ENCODE peak calls at places on chromosome 21, in four cellular contexts. One of them, this sample, is unnamed.

GRCh38 chr21:31526040-31526439 is 133.5 kb upstream of the SOD1 start:
- DNase-seq in A549: peak; percentile 14
- DNase-seq in K562: no peak
- DNase-seq in HepG2: no peak
- DNase-seq in this sample: no peak

GRCh38 chr21:32403201-32403701 is 9.3 kb upstream of the EVA1C start:
- DNase-seq in A549: peak; percentile 62
- DNase-seq in K562: peak; percentile 70
- DNase-seq in HepG2: peak; percentile 48
- DNase-seq in this sample: peak; percentile 73

GRCh38 chr21:21559285-21560045 is 561.3 kb downstream of the NCAM2 start:
- DNase-seq in A549: no peak
- DNase-seq in K562: peak; percentile 5
- DNase-seq in HepG2: no peak
- DNase-seq in this sample: no peak

GRCh38 chr21:38352536-38353219 is 95.9 kb downstream of the KCNJ15 start:
- DNase-seq in A549: peak; percentile 71
- DNase-seq in K562: peak; percentile 71
- DNase-seq in HepG2: peak; percentile 3
- DNase-seq in this sample: peak; percentile 76

GRCh38 chr21:22364163-22364562 is 1366.0 kb downstream of the NCAM2 start:
- DNase-seq in A549: no peak
- DNase-seq in K562: no peak
- DNase-seq in HepG2: no peak
- DNase-seq in this sample: no peak

GRCh38 chr21:37408464-37409193 is 42.1 kb downstream of the DYRK1A start:
- DNase-seq in A549: no peak
- DNase-seq in K562: no peak
- DNase-seq in HepG2: no peak
- DNase-seq in this sample: no peak

GRCh38 chr21:36976882-36977651 is 10.6 kb upstream of the HLCS start:
- DNase-seq in A549: peak; percentile 84
- DNase-seq in K562: peak; percentile 61
- DNase-seq in HepG2: peak; percentile 87
- DNase-seq in this sample: peak; percentile 75

GRCh38 chr21:37118187-37118826 is 45.3 kb downstream of the TTC3 start:
- DNase-seq in A549: no peak
- DNase-seq in K562: no peak
- DNase-seq in HepG2: no peak
- DNase-seq in this sample: no peak

GRCh38 chr21:31283025-31283424 is 61.0 kb downstream of the TIAM1 start:
- DNase-seq in A549: no peak
- DNase-seq in K562: no peak
- DNase-seq in HepG2: no peak
- DNase-seq in this sample: no peak

GRCh38 chr21:41388259-41388658 is 26.4 kb downstream of the MX2 start:
- DNase-seq in A549: no peak
- DNase-seq in K562: no peak
- DNase-seq in HepG2: no peak
- DNase-seq in this sample: no peak

GRCh38 chr21:22885079-22885478 is 1886.9 kb downstream of the NCAM2 start:
- DNase-seq in A549: no peak
- DNase-seq in K562: no peak
- DNase-seq in HepG2: no peak
- DNase-seq in this sample: no peak

GRCh38 chr21:36209626-36210171 is 53.1 kb downstream of the DOP1B start:
- DNase-seq in A549: peak; percentile 81
- DNase-seq in K562: peak; percentile 37
- DNase-seq in HepG2: peak; percentile 71
- DNase-seq in this sample: peak; percentile 82

GRCh38 chr21:36768496-36768895 is 69.6 kb downstream of the SIM2 start:
- DNase-seq in A549: no peak
- DNase-seq in K562: no peak
- DNase-seq in HepG2: no peak
- DNase-seq in this sample: no peak

GRCh38 chr21:46559291-46559983 is 45.4 kb downstream of the S100B start:
- DNase-seq in A549: no peak
- DNase-seq in K562: no peak
- DNase-seq in HepG2: peak; percentile 41
- DNase-seq in this sample: no peak

GRCh38 chr21:41431788-41432548 is 5.9 kb downstream of the MX1 start:
- DNase-seq in A549: no peak
- DNase-seq in K562: no peak
- DNase-seq in HepG2: no peak
- DNase-seq in this sample: no peak

GRCh38 chr21:34570315-34570714 is 44.6 kb downstream of the RCAN1 start:
- DNase-seq in A549: no peak
- DNase-seq in K562: no peak
- DNase-seq in HepG2: no peak
- DNase-seq in this sample: no peak

GRCh38 chr21:34567574-34567973 is 47.3 kb downstream of the RCAN1 start:
- DNase-seq in A549: no peak
- DNase-seq in K562: no peak
- DNase-seq in HepG2: no peak
- DNase-seq in this sample: no peak

GRCh38 chr21:34569381-34569979 is 45.4 kb downstream of the RCAN1 start:
- DNase-seq in A549: no peak
- DNase-seq in K562: no peak
- DNase-seq in HepG2: no peak
- DNase-seq in this sample: no peak

GRCh38 chr21:34560609-34561008 is 48.6 kb upstream of the KCNE1 start:
- DNase-seq in A549: no peak
- DNase-seq in K562: no peak
- DNase-seq in HepG2: no peak
- DNase-seq in this sample: no peak

DNA sequence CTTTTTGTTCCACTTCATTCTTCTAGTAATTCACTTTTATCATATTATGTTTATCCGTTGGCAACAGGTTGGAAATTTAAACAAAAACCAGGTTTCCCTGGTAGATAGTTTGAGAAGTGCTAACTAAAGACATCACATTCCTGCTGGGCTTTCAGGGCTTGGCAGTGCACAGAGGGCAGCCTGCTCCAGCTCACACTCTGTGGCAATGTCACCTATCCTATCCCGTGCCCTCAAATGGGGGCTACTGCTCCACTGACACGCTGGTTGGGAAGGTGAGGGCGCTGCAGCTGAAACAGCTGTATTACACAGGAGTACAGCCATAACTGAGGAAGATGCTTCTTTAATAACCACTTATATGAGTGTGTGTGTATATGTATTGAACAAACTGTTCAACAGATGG is 49.7 kb downstream of the RCAN1 start:
- DNase-seq in A549: no peak
- DNase-seq in K562: no peak
- DNase-seq in HepG2: no peak
- DNase-seq in this sample: no peak
- TF ChIP-seq MAZ in A549: no peak
- TF ChIP-seq MAZ in K562: no peak
- TF ChIP-seq MAZ in HepG2: no peak
- TF ChIP-seq MAZ in this sample: no peak

DNA sequence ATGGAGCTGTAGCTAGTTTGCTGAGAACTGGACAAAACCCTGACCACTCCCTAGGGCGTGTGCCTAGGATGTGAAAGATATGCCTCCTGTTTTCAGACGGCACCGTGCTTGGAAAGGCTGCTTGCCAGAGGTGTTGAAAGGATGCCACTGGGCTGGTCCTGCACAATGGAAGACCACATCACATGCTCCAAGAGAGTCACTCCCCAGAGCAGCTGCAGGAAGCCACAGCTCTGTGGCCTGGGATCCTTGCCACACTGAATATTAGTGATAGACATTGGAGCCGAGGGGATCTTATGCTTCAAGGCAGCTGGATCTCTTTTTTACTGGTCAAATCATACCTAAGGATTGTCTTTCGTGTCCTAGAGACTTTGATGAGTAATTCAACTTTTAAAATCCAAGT is 6.6 kb upstream of the APP start:
- DNase-seq in A549: no peak
- DNase-seq in K562: no peak
- DNase-seq in HepG2: no peak
- DNase-seq in this sample: no peak
- TF ChIP-seq MAZ in A549: no peak
- TF ChIP-seq MAZ in K562: no peak
- TF ChIP-seq MAZ in HepG2: no peak
- TF ChIP-seq MAZ in this sample: no peak

GRCh38 chr21:45361033-45361997 is 43.6 kb upstream of the COL18A1 start:
- DNase-seq in A549: no peak
- DNase-seq in K562: no peak
- DNase-seq in HepG2: no peak
- DNase-seq in this sample: no peak

GRCh38 chr21:45358261-45358670 is 46.7 kb upstream of the COL18A1 start:
- DNase-seq in A549: no peak
- DNase-seq in K562: no peak
- DNase-seq in HepG2: no peak
- DNase-seq in this sample: no peak

GRCh38 chr21:45358711-45359310 is 46.2 kb upstream of the COL18A1 start:
- DNase-seq in A549: no peak
- DNase-seq in K562: no peak
- DNase-seq in HepG2: no peak
- DNase-seq in this sample: no peak

GRCh38 chr21:45357436-45358260 is 47.3 kb upstream of the COL18A1 start:
- DNase-seq in A549: no peak
- DNase-seq in K562: no peak
- DNase-seq in HepG2: no peak
- DNase-seq in this sample: no peak

DNA sequence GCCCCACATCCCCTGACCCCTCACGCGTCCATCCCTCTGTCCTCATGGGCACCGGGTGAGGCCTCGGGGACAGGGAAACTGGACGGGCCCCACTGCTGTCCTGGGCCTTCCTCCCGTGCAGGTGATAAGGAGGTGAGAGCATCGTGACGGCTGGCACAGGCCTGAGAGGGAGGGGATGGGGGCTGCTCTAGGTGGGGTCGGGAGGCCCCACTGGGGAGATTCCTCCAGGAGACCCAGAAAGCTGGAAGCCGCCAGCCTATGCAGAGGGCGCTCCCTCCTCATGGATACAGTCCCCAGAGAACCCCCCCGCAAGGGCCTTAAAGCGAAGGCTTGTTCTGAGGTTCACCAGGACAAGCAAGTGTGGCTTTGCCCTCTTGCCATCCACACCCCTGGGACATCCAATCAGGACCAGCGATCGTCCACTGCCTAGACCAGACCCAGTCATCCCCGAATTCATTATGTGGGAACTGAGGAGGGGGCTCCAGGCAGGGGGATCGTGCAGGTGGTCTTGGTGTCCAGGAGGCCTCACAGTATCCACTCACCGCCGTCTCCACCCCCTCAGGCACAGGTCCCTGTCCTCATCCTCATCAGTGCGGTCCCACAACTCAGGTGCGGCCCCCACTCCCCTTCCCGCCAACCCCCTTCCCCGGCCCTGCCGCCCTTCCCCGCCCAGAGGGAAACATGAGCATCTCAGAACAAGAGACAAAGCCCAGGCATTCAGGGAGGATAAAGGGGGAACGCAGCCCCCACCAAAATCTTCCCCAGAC is 45.3 kb upstream of the COL18A1 start:
- DNase-seq in A549: no peak
- DNase-seq in K562: peak; percentile 47
- DNase-seq in HepG2: no peak
- DNase-seq in this sample: no peak
- TF ChIP-seq MAZ in A549: no peak
- TF ChIP-seq MAZ in K562: no peak
- TF ChIP-seq MAZ in HepG2: no peak
- TF ChIP-seq MAZ in this sample: no peak

DNA sequence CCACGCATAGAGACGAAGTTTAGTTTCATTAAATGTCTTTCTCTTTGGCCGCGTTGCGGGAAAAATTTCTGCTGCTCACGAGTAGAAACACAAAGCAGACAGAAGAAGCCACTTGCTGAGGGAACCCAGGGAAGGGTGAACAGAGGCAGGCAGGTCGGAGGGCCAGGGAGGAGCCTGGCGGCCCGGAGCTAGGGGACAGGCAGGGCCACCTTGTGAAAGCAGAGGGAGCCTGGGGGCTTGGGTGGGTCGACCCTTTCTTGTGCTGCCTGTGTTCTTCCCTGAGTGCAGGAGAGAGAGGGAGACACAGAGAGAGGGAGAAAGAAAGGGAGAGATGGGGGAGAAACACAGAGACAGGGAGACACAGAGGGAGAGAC is 33.2 kb downstream of the POFUT2 start:
- DNase-seq in A549: no peak
- DNase-seq in K562: no peak
- DNase-seq in HepG2: no peak
- DNase-seq in this sample: no peak
- TF ChIP-seq MAZ in A549: no peak
- TF ChIP-seq MAZ in K562: no peak
- TF ChIP-seq MAZ in HepG2: no peak
- TF ChIP-seq MAZ in this sample: no peak

DNA sequence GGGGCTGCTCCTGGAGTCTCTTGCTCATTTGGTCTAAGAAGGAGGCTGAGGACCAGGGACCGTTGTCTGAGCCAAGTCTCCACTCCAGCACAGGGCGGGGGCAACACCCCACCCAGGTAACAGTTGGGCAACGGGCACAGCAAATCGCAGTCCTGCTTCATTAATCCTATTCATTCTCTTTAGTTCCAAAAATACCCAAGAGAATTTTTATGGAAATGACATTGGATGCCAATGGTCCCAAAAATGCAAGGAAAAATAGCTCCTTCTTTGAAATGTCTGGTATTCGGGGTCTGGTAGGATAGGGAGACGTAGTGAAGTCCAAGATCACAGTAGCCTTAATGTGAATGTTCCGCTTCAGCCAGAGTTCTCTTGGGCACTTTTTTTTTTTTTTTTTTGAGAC is 74.0 kb downstream of the ATP5PO start:
- DNase-seq in A549: no peak
- DNase-seq in K562: no peak
- DNase-seq in HepG2: no peak
- DNase-seq in this sample: no peak
- TF ChIP-seq MAZ in A549: no peak
- TF ChIP-seq MAZ in K562: no peak
- TF ChIP-seq MAZ in HepG2: no peak
- TF ChIP-seq MAZ in this sample: no peak

GRCh38 chr21:15045017-15045416 is 19.8 kb downstream of the NRIP1 start:
- DNase-seq in A549: no peak
- DNase-seq in K562: no peak
- DNase-seq in HepG2: no peak
- DNase-seq in this sample: no peak
- TF ChIP-seq MAZ in A549: no peak
- TF ChIP-seq MAZ in K562: no peak
- TF ChIP-seq MAZ in HepG2: no peak
- TF ChIP-seq MAZ in this sample: no peak

GRCh38 chr21:42476493-42477342 is 19.3 kb downstream of the RSPH1 start:
- DNase-seq in A549: no peak
- DNase-seq in K562: no peak
- DNase-seq in HepG2: no peak
- DNase-seq in this sample: no peak
- TF ChIP-seq MAZ in A549: no peak
- TF ChIP-seq MAZ in K562: no peak
- TF ChIP-seq MAZ in HepG2: no peak
- TF ChIP-seq MAZ in this sample: no peak